ENCODE peak calls at places on chromosomes 7 and 10, in four cellular contexts. W, P, U and M are unnamed samples. For H3K36me3 and H3K27me3, the result is how much of the 10 kb centered on the place peaks cover.

GRCh38 chr7:92747041-92747835 is 89.1 kb downstream of the CDK6 start:
- DNase-seq in U (no peak), W (no peak), P (no peak), M (no peak)

GRCh38 chr10:70602665-70603438 is at the start of gene PRF1:
- DNase-seq in U (no peak), P (no peak), W (no peak), M (no peak)

GRCh38 chr7:35544028-35544742 is 150.8 kb downstream of the HERPUD2 start:
- DNase-seq in W (no peak), P (no peak), U (no peak), M (no peak)

GRCh38 chr10:71850021-71850744 is 868 bp downstream of the PSAP start:
- DNase-seq in P (no peak), W (peak), U (peak), M (no peak)

GRCh38 chr7:55552320-55553086 is 19.8 kb downstream of the VOPP1 start:
- DNase-seq in W (peak), P (no peak), U (peak), M (no peak)

GRCh38 chr10:64130152-64130551 is 609.0 kb downstream of the REEP3 start:
- DNase-seq in U (no peak), W (no peak), P (no peak), M (peak)

GRCh38 chr7:41916450-41916927 is 213.6 kb upstream of the INHBA start:
- DNase-seq in W (peak), U (peak), P (no peak), M (no peak)

GRCh38 chr7:132030161-132030568 is 473.7 kb upstream of the PODXL start:
- DNase-seq in P (peak), U (no peak), W (peak), M (no peak)

GRCh38 chr7:22270371-22270770 is 86.6 kb downstream of the RAPGEF5 start:
- DNase-seq in W (no peak), P (no peak), U (no peak), M (no peak)

GRCh38 chr7:130845581-130846085 is 111.6 kb upstream of the KLF14 start:
- DNase-seq in U (no peak), P (no peak), W (peak), M (no peak)

GRCh38 chr10:77718957-77719356 is 81.3 kb upstream of the KCNMA1 start:
- DNase-seq in P (no peak), U (no peak), W (no peak), M (no peak)

GRCh38 chr7:75658802-75659201 is 79.9 kb downstream of the HIP1 start:
- DNase-seq in W (no peak), P (no peak), U (peak), M (no peak)

GRCh38 chr10:43407148-43407575 is 1.8 kb downstream of the HNRNPF start:
- DNase-seq in U (no peak), P (peak), W (peak), M (peak)

GRCh38 chr7:101977249-101977648 is 159.8 kb downstream of the CUX1 start:
- DNase-seq in U (no peak), W (no peak), P (no peak), M (no peak)

GRCh38 chr10:125159932-125160855 is at the start of gene CTBP2:
- DNase-seq in W (peak), P (peak), U (no peak), M (peak)

GRCh38 chr10:90447836-90448235 is 410.0 kb downstream of the HTR7 start:
- DNase-seq in U (no peak), W (no peak), P (no peak), M (no peak)

GRCh38 chr7:130380121-130380860 is at the start of gene CPA1:
- DNase-seq in W (no peak), P (no peak), U (no peak), M (no peak)

GRCh38 chr10:59578013-59578412 is 131.6 kb downstream of the SLC16A9 start:
- DNase-seq in U (no peak), W (no peak), P (no peak), M (no peak)

GRCh38 chr10:124700293-124701037 is 43.7 kb downstream of the FAM53B start:
- DNase-seq in W (no peak), P (no peak), U (no peak), M (no peak)

GRCh38 chr7:86002858-86003257 is 640.9 kb upstream of the GRM3 start:
- DNase-seq in U (no peak), W (no peak), P (no peak), M (no peak)

GRCh38 chr7:17580861-17581260 is 282.4 kb downstream of the AHR start:
- DNase-seq in U (no peak), W (peak), P (no peak), M (no peak)

GRCh38 chr7:148543-148931 is 43.8 kb upstream of the FAM20C start:
- DNase-seq in P (no peak), U (no peak), W (no peak), M (no peak)
- H3K4me3 ChIP-seq in P (peak), U (peak), W (peak), M (peak)

GRCh38 chr10:80170026-80170425 is 35.3 kb downstream of the ANXA11 start:
- DNase-seq in U (no peak), W (no peak), P (no peak), M (no peak)
- H3K36me3 ChIP-seq in U (under half), W (half or more), P (half or more), M (under half)

DNA sequence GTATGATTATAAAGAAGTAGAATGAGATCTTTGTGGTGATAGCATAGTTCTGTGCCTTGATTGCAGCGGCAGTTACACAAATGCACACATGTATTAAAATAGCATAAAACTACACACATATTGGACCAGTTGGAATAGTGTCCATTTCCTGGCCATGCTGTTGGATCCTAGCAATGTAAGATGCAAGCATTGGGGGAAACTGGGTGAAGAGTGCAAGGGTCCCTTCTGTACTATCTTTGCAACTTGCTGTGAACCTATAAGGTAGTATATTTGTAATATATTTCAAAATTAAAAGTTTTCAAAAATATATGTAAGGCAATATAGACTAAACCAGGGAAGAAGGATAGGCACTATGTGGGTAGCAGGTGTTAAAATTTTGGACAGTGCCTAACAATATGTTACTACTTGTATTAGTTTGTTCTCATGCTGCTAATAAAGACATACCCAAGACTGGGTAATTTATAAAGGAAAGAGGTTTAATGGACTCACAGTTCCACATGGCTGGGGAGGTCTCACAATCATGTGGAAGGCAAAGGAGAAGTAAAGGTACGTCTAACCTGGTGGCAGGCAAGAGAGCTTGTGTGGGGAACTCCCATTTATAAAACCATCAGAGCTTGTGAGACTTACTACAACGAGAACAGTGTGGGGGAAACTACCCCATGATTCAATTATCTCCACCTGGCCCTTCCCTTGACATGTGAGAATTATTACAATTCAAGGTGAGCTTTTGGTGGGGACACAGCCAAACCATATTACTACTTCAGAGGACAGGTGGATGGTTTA is 71.4 kb downstream of the RGS10 start:
- DNase-seq in W (no peak), U (no peak), P (no peak), M (no peak)
- H3K27me3 ChIP-seq in W (half or more), U (under half), P (under half), M (under half)

GRCh38 chr10:69335613-69336012 is 57.3 kb downstream of the HK1 start:
- DNase-seq in P (no peak), U (no peak), W (no peak), M (no peak)

GRCh38 chr10:69333205-69333604 is 54.9 kb downstream of the HK1 start:
- DNase-seq in W (peak), P (no peak), U (peak), M (peak)

GRCh38 chr10:69332278-69333010 is 54.1 kb downstream of the HK1 start:
- DNase-seq in W (no peak), U (peak), P (no peak), M (no peak)

GRCh38 chr10:69335063-69335587 is 56.8 kb downstream of the HK1 start:
- DNase-seq in P (peak), U (no peak), W (no peak), M (no peak)

GRCh38 chr10:69334258-69335062 is 56.2 kb downstream of the HK1 start:
- DNase-seq in P (no peak), U (peak), W (no peak), M (no peak)
- H3K4me3 ChIP-seq in P (peak), U (peak), W (peak), M (no peak)

GRCh38 chr7:50366311-50366710 is 61.8 kb downstream of the IKZF1 start:
- DNase-seq in P (no peak), U (no peak), W (no peak), M (no peak)

GRCh38 chr7:50368366-50368765 is 63.9 kb downstream of the IKZF1 start:
- DNase-seq in U (no peak), P (no peak), W (no peak), M (no peak)

GRCh38 chr7:50369408-50370026 is 65.0 kb downstream of the IKZF1 start:
- DNase-seq in P (no peak), W (no peak), U (no peak), M (peak)

GRCh38 chr7:50367098-50367497 is 62.6 kb downstream of the IKZF1 start:
- DNase-seq in W (no peak), P (no peak), U (no peak), M (no peak)

DNA sequence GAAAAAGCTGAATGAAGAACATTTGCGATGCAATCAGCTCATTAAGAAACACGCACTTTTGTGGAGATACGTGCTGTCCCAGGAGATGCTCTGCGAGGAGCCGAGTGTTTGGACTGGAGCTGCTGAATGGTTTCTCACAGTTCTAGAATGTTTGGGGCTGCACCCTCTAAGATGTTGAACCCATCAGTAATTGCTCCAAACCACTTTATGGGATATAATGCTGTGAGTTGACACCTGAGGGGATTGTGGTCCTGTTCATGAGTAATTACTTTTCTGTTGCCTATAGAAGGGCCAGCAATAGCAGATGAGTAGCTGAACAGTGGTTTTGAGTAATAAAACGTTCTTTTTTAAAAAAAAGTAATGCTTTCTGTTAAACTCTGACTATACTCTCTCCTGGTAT is 63.1 kb downstream of the IKZF1 start:
- DNase-seq in U (no peak), W (no peak), P (no peak), M (no peak)
- H3K36me3 ChIP-seq in U (under half), W (under half), P (under half), M (under half)

DNA sequence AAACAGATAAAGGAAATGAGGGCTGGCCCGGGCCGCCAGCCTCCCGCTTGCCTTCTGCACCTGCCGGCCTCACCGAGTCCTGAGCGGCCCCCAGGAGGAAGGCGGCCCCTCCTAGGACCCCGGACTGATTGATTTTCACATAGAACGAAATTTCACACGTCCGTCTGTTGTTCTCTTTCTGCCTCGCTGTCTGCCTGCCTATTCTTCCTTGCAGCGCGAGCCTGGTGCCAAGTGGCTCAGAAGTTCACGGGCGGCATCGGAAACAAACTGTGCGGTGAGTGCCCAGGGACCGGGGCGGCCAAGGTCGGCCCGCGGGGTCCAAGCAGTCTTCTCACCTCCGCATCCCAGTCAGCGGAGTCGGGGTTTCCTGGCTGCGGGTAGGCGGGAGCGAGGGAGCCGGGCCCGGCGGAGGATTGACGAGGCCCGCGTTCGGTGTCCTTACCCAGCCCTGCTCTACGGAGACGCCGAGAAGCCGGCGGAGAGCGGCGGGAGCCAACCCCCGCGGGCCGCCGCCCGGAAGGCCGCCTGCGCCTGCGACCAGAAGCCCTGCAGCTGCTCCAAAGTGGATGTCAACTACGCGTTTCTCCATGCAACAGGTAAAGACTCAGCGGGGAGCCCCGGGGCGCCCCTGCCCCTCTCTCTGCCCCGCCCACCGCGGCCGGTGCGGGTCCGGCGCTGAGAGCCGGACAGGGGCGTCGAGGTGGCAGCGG is 977 bp downstream of the GAD2 start:
- DNase-seq in W (no peak), P (no peak), U (no peak), M (peak)
- H3K27me3 ChIP-seq in W (half or more), P (half or more), U (under half), M (half or more)

GRCh38 chr7:142809671-142810070 is 38.9 kb downstream of the PRSS2 start:
- DNase-seq in P (no peak), U (no peak), W (no peak), M (no peak)

GRCh38 chr7:142806957-142807356 is 36.2 kb downstream of the PRSS2 start:
- DNase-seq in P (no peak), W (no peak), U (no peak), M (no peak)

GRCh38 chr7:142808461-142808801 is 37.7 kb downstream of the PRSS2 start:
- DNase-seq in U (no peak), W (no peak), P (no peak), M (no peak)

GRCh38 chr7:142808802-142809583 is 38.2 kb downstream of the PRSS2 start:
- DNase-seq in U (peak), P (no peak), W (no peak), M (no peak)

GRCh38 chr7:142807855-142808460 is 37.2 kb downstream of the PRSS2 start:
- DNase-seq in P (no peak), W (no peak), U (peak), M (no peak)
- H3K4me3 ChIP-seq in P (no peak), W (no peak), U (no peak), M (no peak)

GRCh38 chr7:13420711-13421110 is 568.8 kb downstream of the ETV1 start:
- DNase-seq in W (no peak), U (no peak), P (no peak), M (no peak)
- H3K36me3 ChIP-seq in W (under half), U (under half), P (under half), M (under half)

GRCh38 chr7:157018328-157018996 is 8.0 kb upstream of the MNX1 start:
- DNase-seq in U (no peak), W (no peak), P (no peak), M (peak)

GRCh38 chr7:157020514-157021070 is 10.1 kb upstream of the MNX1 start:
- DNase-seq in W (no peak), P (no peak), U (no peak), M (peak)

GRCh38 chr7:157021071-157021891 is 10.8 kb upstream of the MNX1 start:
- DNase-seq in P (no peak), U (no peak), W (no peak), M (peak)

GRCh38 chr7:157018997-157019591 is 8.6 kb upstream of the MNX1 start:
- DNase-seq in W (no peak), U (no peak), P (no peak), M (peak)

DNA sequence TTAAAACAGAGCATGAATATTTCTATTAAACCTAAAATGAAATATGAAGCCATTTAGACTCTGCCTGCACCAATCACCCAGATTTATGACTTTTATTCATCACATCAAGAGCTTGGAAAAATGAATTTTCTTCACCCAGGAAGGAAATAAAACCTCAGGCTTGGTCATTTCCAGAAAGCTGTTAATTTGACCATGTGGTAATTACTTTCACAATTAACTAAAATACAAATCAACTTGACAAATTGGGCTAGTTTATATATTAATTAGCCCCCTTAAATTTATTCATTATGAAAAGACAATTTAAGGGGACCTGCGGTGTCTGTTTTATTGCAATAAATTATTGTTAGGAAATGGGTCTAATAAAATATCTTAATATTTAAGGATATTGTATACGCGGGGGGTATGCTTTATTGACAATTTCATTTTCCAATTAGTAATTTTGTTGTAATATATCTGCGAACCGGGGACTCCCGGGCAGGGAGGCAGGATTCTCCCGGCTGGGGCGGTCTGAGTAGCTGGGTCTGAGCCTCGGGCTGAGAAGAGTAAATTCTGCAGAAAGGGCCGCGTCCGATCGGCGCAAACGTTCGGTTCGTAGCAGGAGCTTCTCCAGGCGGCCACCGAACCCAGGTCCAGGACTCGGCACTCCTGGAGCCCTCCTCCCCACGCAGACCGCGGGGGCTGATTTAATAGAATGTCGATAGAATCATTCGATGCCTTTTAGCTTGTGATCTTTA is 9.4 kb upstream of the MNX1 start:
- DNase-seq in P (no peak), U (no peak), W (no peak), M (peak)
- H3K27me3 ChIP-seq in P (half or more), U (under half), W (half or more), M (half or more)

GRCh38 chr10:131982796-131983195 is 1.1 kb upstream of the BNIP3 start:
- DNase-seq in W (no peak), U (no peak), P (no peak), M (no peak)
- H3K4me3 ChIP-seq in W (peak), U (no peak), P (peak), M (peak)